ENCODE peak calls at places on chromosomes 12 and 14, in four cellular contexts. M is activated CD4-positive, CD25-positive, alpha-beta regulatory T cell; X is NCI-H2171 treated with DMSO at 0.1 percent for 48 hours; L is adipocyte. U is an unnamed sample.

GRCh38 chr12:1716911-1717310 is 26.0 kb downstream of the ADIPOR2 start:
- DNase-seq in M (no peak), X (no peak), L (no peak), U (no peak)

GRCh38 chr12:92002195-92002649 is 143.4 kb downstream of the BTG1 start:
- DNase-seq in M (no peak), X (no peak), L (no peak), U (no peak)

GRCh38 chr12:31004666-31005065 is 69.0 kb upstream of the DDX11 start:
- DNase-seq in M (no peak), X (peak; percentile 68), L (no peak), U (peak; percentile 78)

GRCh38 chr14:63438065-63438757 is 105.0 kb downstream of the PPP2R5E start:
- DNase-seq in M (no peak), X (no peak), L (peak; percentile 91), U (no peak)

GRCh38 chr14:27015046-27015445 is 417.2 kb upstream of the NOVA1 start:
- DNase-seq in M (no peak), X (no peak), L (no peak), U (no peak)

GRCh38 chr14:90561031-90561430 is 164.2 kb downstream of the CALM1 start:
- DNase-seq in M (no peak), X (peak; percentile 33), L (no peak), U (peak; percentile 72)

GRCh38 chr12:30806989-30807694 is 52.4 kb upstream of the CAPRIN2 start:
- DNase-seq in M (no peak), X (peak; percentile 87), L (peak; percentile 88), U (peak; percentile 81)

GRCh38 chr14:96363751-96364336 is 518 bp downstream of the GSKIP start:
- DNase-seq in M (peak; percentile 9), X (peak; percentile 55), L (peak; percentile 66), U (peak; percentile 81)

GRCh38 chr14:54589076-54589475 is 22.1 kb downstream of the SAMD4A start:
- DNase-seq in M (no peak), X (no peak), L (no peak), U (no peak)

GRCh38 chr12:51911307-51911706 is 4.0 kb downstream of the ACVRL1 start:
- DNase-seq in M (no peak), X (no peak), L (no peak), U (no peak)

GRCh38 chr12:3407723-3408122 is 83.3 kb upstream of the PRMT8 start:
- DNase-seq in M (no peak), X (no peak), L (no peak), U (no peak)

GRCh38 chr14:73726025-73726961 is 12.1 kb upstream of the PNMA1 start:
- DNase-seq in M (no peak), X (no peak), L (no peak), U (no peak)

GRCh38 chr14:29463727-29464370 is 463.8 kb downstream of the PRKD1 start:
- DNase-seq in M (no peak), X (peak; percentile 73), L (no peak), U (no peak)

GRCh38 chr12:108442077-108442476 is 73.0 kb upstream of the FICD start:
- DNase-seq in M (no peak), X (no peak), L (peak; percentile 38), U (peak; percentile 81)

GRCh38 chr12:68269727-68270126 is 16.3 kb upstream of the IL22 start:
- DNase-seq in M (no peak), X (no peak), L (no peak), U (no peak)

GRCh38 chr14:102131741-102132140 is 8.0 kb upstream of the WDR20 start:
- DNase-seq in M (no peak), X (no peak), L (no peak), U (no peak)

GRCh38 chr14:99229654-99230215 is 42.3 kb downstream of the BCL11B start:
- DNase-seq in M (no peak), X (no peak), L (no peak), U (no peak)

GRCh38 chr12:94618995-94619695 is 31.2 kb downstream of the TMCC3 start:
- DNase-seq in M (no peak), X (no peak), L (peak; percentile 46), U (no peak)

GRCh38 chr12:96078281-96078761 is 42.9 kb upstream of the LTA4H start:
- DNase-seq in M (no peak), X (no peak), L (no peak), U (no peak)

GRCh38 chr12:106106892-106107291 is 31.9 kb downstream of the NUAK1 start:
- DNase-seq in M (no peak), X (peak; percentile 41), L (peak; percentile 79), U (peak; percentile 75)

GRCh38 chr14:32230181-32230580 is 27.1 kb upstream of the RNU6-8 start:
- DNase-seq in M (no peak), X (no peak), L (peak; percentile 9), U (no peak)

GRCh38 chr12:42588981-42589464 is 523 bp downstream of the PRICKLE1 start:
- DNase-seq in M (no peak), X (peak; percentile 74), L (peak; percentile 73), U (peak; percentile 91)

GRCh38 chr12:127556487-127556886 is 710.5 kb upstream of the TMEM132C start:
- DNase-seq in M (no peak), X (no peak), L (no peak), U (no peak)

GRCh38 chr14:58533417-58533816 is 104.3 kb upstream of the DACT1 start:
- DNase-seq in M (no peak), X (peak; percentile 24), L (peak; percentile 16), U (no peak)

GRCh38 chr12:119772431-119772830 is 104.5 kb downstream of the PRKAB1 start:
- DNase-seq in M (no peak), X (no peak), L (peak; percentile 31), U (no peak)

GRCh38 chr12:131250028-131250950 is 296.6 kb downstream of the ADGRD1 start:
- DNase-seq in M (no peak), X (peak; percentile 51), L (no peak), U (no peak)

GRCh38 chr14:58395815-58396626 is at the start of gene TOMM20L:
- DNase-seq in M (peak; percentile 44), X (peak; percentile 80), L (peak; percentile 83), U (peak; percentile 95)

GRCh38 chr14:68814376-68815287 is 21.8 kb upstream of the ZFP36L1 start:
- DNase-seq in M (no peak), X (no peak), L (peak; percentile 66), U (peak; percentile 88)

GRCh38 chr14:104293231-104293841 is 154.9 kb downstream of the KIF26A start:
- DNase-seq in M (no peak), X (no peak), L (no peak), U (peak; percentile 60)

GRCh38 chr12:106976013-106976658 is 10.8 kb downstream of the MTERF2 start:
- DNase-seq in M (no peak), X (no peak), L (peak; percentile 69), U (no peak)

GRCh38 chr12:75979181-75979580 is 52.4 kb downstream of the PHLDA1 start:
- DNase-seq in M (no peak), X (no peak), L (peak; percentile 22), U (no peak)

GRCh38 chr12:3770891-3771290 is 18.0 kb upstream of the CRACR2A start:
- DNase-seq in M (no peak), X (no peak), L (peak; percentile 37), U (no peak)

U was measured in endodermal cell.